ENCODE peak calls at places on chromosomes 2 and 18, in nine cellular contexts. One of them, this sample, is unnamed.

GRCh38 chr2:166314022-166314759 is 61.6 kb downstream of the SCN9A start:
- DNase-seq in bronchial epithelial cell: peak
- DNase-seq in GM19239: no peak
- DNase-seq in effector memory CD8-positive, alpha-beta T cell: no peak
- DNase-seq in HTR-8/SVneo: no peak
- DNase-seq in stimulated activated CD4-positive, alpha-beta T cell treated with anti-CD3 and anti-CD28 coated beads, Interleukin-1b, Interleukin-23, amount 100 ng/mL, for 48 hours: no peak
- DNase-seq in epithelial cell of esophagus: peak
- DNase-seq in A172: peak
- DNase-seq in amniotic stem cell: peak
- DNase-seq in this sample: no peak

GRCh38 chr2:238160206-238161129 is 1.7 kb downstream of the ERFE start:
- DNase-seq in bronchial epithelial cell: no peak
- DNase-seq in GM19239: peak
- DNase-seq in effector memory CD8-positive, alpha-beta T cell: no peak
- DNase-seq in HTR-8/SVneo: no peak
- DNase-seq in stimulated activated CD4-positive, alpha-beta T cell treated with anti-CD3 and anti-CD28 coated beads, Interleukin-1b, Interleukin-23, amount 100 ng/mL, for 48 hours: no peak
- DNase-seq in epithelial cell of esophagus: no peak
- DNase-seq in A172: no peak
- DNase-seq in amniotic stem cell: no peak
- DNase-seq in this sample: no peak

GRCh38 chr18:22935431-22935830 is 2.3 kb downstream of the RBBP8 start:
- DNase-seq in bronchial epithelial cell: no peak
- DNase-seq in GM19239: no peak
- DNase-seq in effector memory CD8-positive, alpha-beta T cell: no peak
- DNase-seq in HTR-8/SVneo: no peak
- DNase-seq in stimulated activated CD4-positive, alpha-beta T cell treated with anti-CD3 and anti-CD28 coated beads, Interleukin-1b, Interleukin-23, amount 100 ng/mL, for 48 hours: no peak
- DNase-seq in epithelial cell of esophagus: no peak
- DNase-seq in A172: no peak
- DNase-seq in amniotic stem cell: no peak
- DNase-seq in this sample: no peak

GRCh38 chr2:98917031-98917459 is 19.0 kb downstream of the CRACDL start:
- DNase-seq in bronchial epithelial cell: peak
- DNase-seq in GM19239: no peak
- DNase-seq in effector memory CD8-positive, alpha-beta T cell: no peak
- DNase-seq in HTR-8/SVneo: peak
- DNase-seq in stimulated activated CD4-positive, alpha-beta T cell treated with anti-CD3 and anti-CD28 coated beads, Interleukin-1b, Interleukin-23, amount 100 ng/mL, for 48 hours: no peak
- DNase-seq in epithelial cell of esophagus: peak
- DNase-seq in A172: peak
- DNase-seq in amniotic stem cell: peak
- DNase-seq in this sample: peak

GRCh38 chr18:33201509-33201926 is 239.0 kb downstream of the CCDC178 start:
- DNase-seq in bronchial epithelial cell: peak
- DNase-seq in GM19239: no peak
- DNase-seq in effector memory CD8-positive, alpha-beta T cell: no peak
- DNase-seq in HTR-8/SVneo: no peak
- DNase-seq in stimulated activated CD4-positive, alpha-beta T cell treated with anti-CD3 and anti-CD28 coated beads, Interleukin-1b, Interleukin-23, amount 100 ng/mL, for 48 hours: no peak
- DNase-seq in epithelial cell of esophagus: peak
- DNase-seq in A172: peak
- DNase-seq in amniotic stem cell: peak
- DNase-seq in this sample: peak

GRCh38 chr2:210203162-210203561 is 22.1 kb downstream of the ACADL start:
- DNase-seq in bronchial epithelial cell: peak
- DNase-seq in GM19239: no peak
- DNase-seq in effector memory CD8-positive, alpha-beta T cell: no peak
- DNase-seq in HTR-8/SVneo: no peak
- DNase-seq in stimulated activated CD4-positive, alpha-beta T cell treated with anti-CD3 and anti-CD28 coated beads, Interleukin-1b, Interleukin-23, amount 100 ng/mL, for 48 hours: no peak
- DNase-seq in epithelial cell of esophagus: peak
- DNase-seq in A172: no peak
- DNase-seq in amniotic stem cell: no peak
- DNase-seq in this sample: no peak

GRCh38 chr18:37230762-37231161 is 334.8 kb downstream of the CELF4 start:
- DNase-seq in bronchial epithelial cell: no peak
- DNase-seq in GM19239: no peak
- DNase-seq in effector memory CD8-positive, alpha-beta T cell: no peak
- DNase-seq in HTR-8/SVneo: no peak
- DNase-seq in stimulated activated CD4-positive, alpha-beta T cell treated with anti-CD3 and anti-CD28 coated beads, Interleukin-1b, Interleukin-23, amount 100 ng/mL, for 48 hours: no peak
- DNase-seq in epithelial cell of esophagus: no peak
- DNase-seq in A172: no peak
- DNase-seq in amniotic stem cell: no peak
- DNase-seq in this sample: no peak

GRCh38 chr18:49561377-49562193 is at the start of gene LIPG:
- DNase-seq in bronchial epithelial cell: peak
- DNase-seq in GM19239: peak
- DNase-seq in effector memory CD8-positive, alpha-beta T cell: peak
- DNase-seq in HTR-8/SVneo: peak
- DNase-seq in stimulated activated CD4-positive, alpha-beta T cell treated with anti-CD3 and anti-CD28 coated beads, Interleukin-1b, Interleukin-23, amount 100 ng/mL, for 48 hours: peak
- DNase-seq in epithelial cell of esophagus: peak
- DNase-seq in A172: peak
- DNase-seq in amniotic stem cell: no peak
- DNase-seq in this sample: no peak

GRCh38 chr2:170524828-170525565 is 190.1 kb upstream of the SP5 start:
- DNase-seq in bronchial epithelial cell: no peak
- DNase-seq in GM19239: no peak
- DNase-seq in effector memory CD8-positive, alpha-beta T cell: no peak
- DNase-seq in HTR-8/SVneo: peak
- DNase-seq in stimulated activated CD4-positive, alpha-beta T cell treated with anti-CD3 and anti-CD28 coated beads, Interleukin-1b, Interleukin-23, amount 100 ng/mL, for 48 hours: no peak
- DNase-seq in epithelial cell of esophagus: no peak
- DNase-seq in A172: peak
- DNase-seq in amniotic stem cell: no peak
- DNase-seq in this sample: no peak

GRCh38 chr2:46974659-46975058 is 59.1 kb upstream of the MCFD2 start:
- DNase-seq in bronchial epithelial cell: no peak
- DNase-seq in GM19239: no peak
- DNase-seq in effector memory CD8-positive, alpha-beta T cell: no peak
- DNase-seq in HTR-8/SVneo: no peak
- DNase-seq in stimulated activated CD4-positive, alpha-beta T cell treated with anti-CD3 and anti-CD28 coated beads, Interleukin-1b, Interleukin-23, amount 100 ng/mL, for 48 hours: no peak
- DNase-seq in epithelial cell of esophagus: no peak
- DNase-seq in A172: no peak
- DNase-seq in amniotic stem cell: no peak
- DNase-seq in this sample: no peak

GRCh38 chr2:64338910-64339500 is 115.0 kb upstream of the LGALSL start:
- DNase-seq in bronchial epithelial cell: peak
- DNase-seq in GM19239: no peak
- DNase-seq in effector memory CD8-positive, alpha-beta T cell: no peak
- DNase-seq in HTR-8/SVneo: no peak
- DNase-seq in stimulated activated CD4-positive, alpha-beta T cell treated with anti-CD3 and anti-CD28 coated beads, Interleukin-1b, Interleukin-23, amount 100 ng/mL, for 48 hours: no peak
- DNase-seq in epithelial cell of esophagus: peak
- DNase-seq in A172: peak
- DNase-seq in amniotic stem cell: no peak
- DNase-seq in this sample: no peak

GRCh38 chr18:44911773-44912172 is 231.1 kb downstream of the SETBP1 start:
- DNase-seq in bronchial epithelial cell: no peak
- DNase-seq in GM19239: no peak
- DNase-seq in effector memory CD8-positive, alpha-beta T cell: no peak
- DNase-seq in HTR-8/SVneo: no peak
- DNase-seq in stimulated activated CD4-positive, alpha-beta T cell treated with anti-CD3 and anti-CD28 coated beads, Interleukin-1b, Interleukin-23, amount 100 ng/mL, for 48 hours: no peak
- DNase-seq in epithelial cell of esophagus: no peak
- DNase-seq in A172: no peak
- DNase-seq in amniotic stem cell: no peak
- DNase-seq in this sample: no peak

GRCh38 chr18:10681581-10682367 is 155.9 kb downstream of the NAPG start:
- DNase-seq in bronchial epithelial cell: peak
- DNase-seq in GM19239: no peak
- DNase-seq in effector memory CD8-positive, alpha-beta T cell: no peak
- DNase-seq in HTR-8/SVneo: no peak
- DNase-seq in stimulated activated CD4-positive, alpha-beta T cell treated with anti-CD3 and anti-CD28 coated beads, Interleukin-1b, Interleukin-23, amount 100 ng/mL, for 48 hours: no peak
- DNase-seq in epithelial cell of esophagus: no peak
- DNase-seq in A172: no peak
- DNase-seq in amniotic stem cell: no peak
- DNase-seq in this sample: no peak

GRCh38 chr18:47901624-47902362 is 28.7 kb downstream of the SMAD2 start:
- DNase-seq in bronchial epithelial cell: no peak
- DNase-seq in GM19239: peak
- DNase-seq in effector memory CD8-positive, alpha-beta T cell: no peak
- DNase-seq in HTR-8/SVneo: no peak
- DNase-seq in stimulated activated CD4-positive, alpha-beta T cell treated with anti-CD3 and anti-CD28 coated beads, Interleukin-1b, Interleukin-23, amount 100 ng/mL, for 48 hours: no peak
- DNase-seq in epithelial cell of esophagus: no peak
- DNase-seq in A172: no peak
- DNase-seq in amniotic stem cell: no peak
- DNase-seq in this sample: no peak

GRCh38 chr18:43665239-43665788 is 388.0 kb upstream of the SYT4 start:
- DNase-seq in bronchial epithelial cell: peak
- DNase-seq in GM19239: no peak
- DNase-seq in effector memory CD8-positive, alpha-beta T cell: no peak
- DNase-seq in HTR-8/SVneo: peak
- DNase-seq in stimulated activated CD4-positive, alpha-beta T cell treated with anti-CD3 and anti-CD28 coated beads, Interleukin-1b, Interleukin-23, amount 100 ng/mL, for 48 hours: no peak
- DNase-seq in epithelial cell of esophagus: peak
- DNase-seq in A172: peak
- DNase-seq in amniotic stem cell: peak
- DNase-seq in this sample: peak

GRCh38 chr18:52287151-52287550 is 52.8 kb upstream of the DCC start:
- DNase-seq in bronchial epithelial cell: no peak
- DNase-seq in GM19239: no peak
- DNase-seq in effector memory CD8-positive, alpha-beta T cell: no peak
- DNase-seq in HTR-8/SVneo: no peak
- DNase-seq in stimulated activated CD4-positive, alpha-beta T cell treated with anti-CD3 and anti-CD28 coated beads, Interleukin-1b, Interleukin-23, amount 100 ng/mL, for 48 hours: no peak
- DNase-seq in epithelial cell of esophagus: no peak
- DNase-seq in A172: peak
- DNase-seq in amniotic stem cell: no peak
- DNase-seq in this sample: no peak

GRCh38 chr2:106596844-106597243 is 109.7 kb downstream of the CD8B2 start:
- DNase-seq in bronchial epithelial cell: peak
- DNase-seq in GM19239: no peak
- DNase-seq in effector memory CD8-positive, alpha-beta T cell: no peak
- DNase-seq in HTR-8/SVneo: no peak
- DNase-seq in stimulated activated CD4-positive, alpha-beta T cell treated with anti-CD3 and anti-CD28 coated beads, Interleukin-1b, Interleukin-23, amount 100 ng/mL, for 48 hours: no peak
- DNase-seq in epithelial cell of esophagus: peak
- DNase-seq in A172: no peak
- DNase-seq in amniotic stem cell: no peak
- DNase-seq in this sample: no peak

This sample was measured in H54.